ENCODE peak calls at places on chromosomes 12 and 14, in ten cellular contexts. J, E, A, W, G, S, Y, V, O and M are unnamed samples. For H3K9me3, the result is how much of the 10 kb centered on the place peaks cover.

GRCh38 chr14:92039073-92039719 is 663 bp downstream of the TRIP11 start:
- DNase-seq in O (peak), E (no peak), A (peak), W (peak), Y (no peak), J (no peak), S (peak), V (no peak), G (peak), M (no peak)

GRCh38 chr12:45762185-45763110 is 32.9 kb downstream of the ARID2 start:
- DNase-seq in G (no peak), W (peak), V (no peak), S (no peak), E (no peak), Y (no peak), O (no peak), J (no peak), A (no peak), M (no peak)

GRCh38 chr12:101619868-101620761 is 25.3 kb downstream of the MYBPC1 start:
- DNase-seq in W (no peak), Y (no peak), E (no peak), O (no peak), V (no peak), A (no peak), J (no peak), S (peak), G (no peak), M (no peak)

GRCh38 chr12:80698847-80699542 is 8.4 kb upstream of the MYF6 start:
- DNase-seq in O (no peak), V (no peak), J (no peak), Y (no peak), G (no peak), E (no peak), W (no peak), A (no peak), S (no peak), M (no peak)

GRCh38 chr12:71208053-71208685 is 50.4 kb upstream of the TSPAN8 start:
- DNase-seq in S (no peak), Y (no peak), J (no peak), V (no peak), G (no peak), E (no peak), A (no peak), O (no peak), W (no peak), M (no peak)

GRCh38 chr14:24710403-24711063 is 76.5 kb upstream of the GZMB start:
- DNase-seq in E (no peak), J (peak), W (peak), Y (peak), O (peak), G (peak), A (no peak), S (peak), V (no peak), M (no peak)

GRCh38 chr12:30026621-30027234 is 243.0 kb upstream of the TMTC1 start:
- DNase-seq in W (peak), J (no peak), S (no peak), V (no peak), E (no peak), Y (no peak), O (no peak), G (no peak), A (no peak), M (no peak)

GRCh38 chr14:70926187-70926830 is 19.1 kb downstream of the PCNX1 start:
- DNase-seq in A (no peak), J (no peak), G (no peak), V (no peak), W (no peak), O (no peak), E (no peak), S (no peak), Y (no peak), M (no peak)

GRCh38 chr14:96151242-96151641 is 53.4 kb upstream of the BDKRB2 start:
- DNase-seq in O (no peak), A (no peak), J (no peak), V (peak), W (no peak), E (no peak), S (no peak), Y (no peak), G (no peak), M (no peak)

GRCh38 chr14:80901260-80901659 is 40.3 kb downstream of the CEP128 start:
- DNase-seq in O (no peak), Y (no peak), E (no peak), W (no peak), J (no peak), S (no peak), A (no peak), G (no peak), V (no peak), M (no peak)

GRCh38 chr12:104636496-104636895 is 179.7 kb downstream of the CHST11 start:
- DNase-seq in G (no peak), S (no peak), W (no peak), Y (no peak), E (no peak), V (no peak), A (no peak), J (no peak), O (no peak), M (no peak)

GRCh38 chr12:31481415-31481814 is 109.5 kb downstream of the DENND5B start:
- DNase-seq in A (no peak), E (no peak), G (no peak), O (no peak), Y (no peak), V (no peak), J (no peak), W (no peak), S (no peak), M (no peak)

GRCh38 chr12:68119724-68120211 is 39.8 kb downstream of the IFNG start:
- DNase-seq in W (peak), G (no peak), Y (peak), E (no peak), J (peak), A (no peak), O (peak), S (no peak), V (no peak), M (no peak)

GRCh38 chr12:76337583-76337982 is 10.6 kb downstream of the BBS10 start:
- DNase-seq in A (no peak), S (no peak), O (no peak), G (no peak), E (no peak), Y (no peak), J (no peak), V (no peak), W (no peak), M (no peak)

GRCh38 chr14:42459171-42459685 is 852.6 kb downstream of the LRFN5 start:
- DNase-seq in W (no peak), A (no peak), G (no peak), E (no peak), Y (no peak), V (no peak), S (no peak), J (no peak), O (no peak), M (no peak)
- H3K9me3 ChIP-seq in W (under half), A (under half), G (under half), E (under half), Y (under half), V (under half), S (under half), J (under half), O (under half), M (under half)

DNA sequence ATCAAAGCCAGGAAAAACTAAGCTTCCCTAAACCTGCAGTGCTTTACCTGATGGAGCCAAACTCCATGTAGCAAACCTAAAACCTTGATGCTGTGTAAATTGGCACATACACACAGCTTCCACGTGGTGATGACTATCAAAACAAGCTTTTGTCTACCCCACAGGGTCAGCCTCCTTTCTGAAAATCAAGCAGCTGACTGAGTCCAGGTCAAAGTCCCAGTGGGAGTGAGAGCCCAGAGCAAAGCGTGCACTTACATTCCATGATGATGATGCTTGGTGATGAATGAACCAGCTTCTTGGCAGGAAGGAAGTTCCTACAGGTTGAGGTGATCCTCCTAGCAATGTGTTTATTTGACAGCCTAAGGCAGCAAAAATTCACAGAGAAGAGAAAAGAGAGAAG is 630.0 kb upstream of the TBX3 start:
- DNase-seq in E (no peak), Y (no peak), J (no peak), W (peak), A (no peak), O (no peak), V (no peak), S (no peak), G (no peak), M (no peak)
- H3K27ac ChIP-seq in E (no peak), Y (no peak), J (no peak), W (no peak), A (no peak), O (no peak), V (no peak), S (no peak), G (no peak), M (no peak)

GRCh38 chr12:132946507-132946820 is 9.6 kb downstream of the ZNF605 start:
- DNase-seq in G (no peak), O (no peak), V (no peak), A (no peak), E (no peak), S (no peak), W (no peak), Y (no peak), J (no peak), M (no peak)

GRCh38 chr12:132950844-132951535 is 5.1 kb downstream of the ZNF605 start:
- DNase-seq in J (no peak), G (no peak), V (no peak), A (no peak), W (no peak), E (no peak), O (no peak), Y (no peak), S (no peak), M (no peak)

GRCh38 chr12:132949936-132950837 is 5.9 kb downstream of the ZNF605 start:
- DNase-seq in W (no peak), O (no peak), J (no peak), E (no peak), V (peak), G (no peak), S (no peak), Y (no peak), A (no peak), M (no peak)

GRCh38 chr12:132945806-132946506 is 10.2 kb downstream of the ZNF605 start:
- DNase-seq in Y (no peak), J (no peak), V (peak), W (no peak), A (no peak), E (no peak), O (no peak), S (no peak), G (no peak), M (no peak)

DNA sequence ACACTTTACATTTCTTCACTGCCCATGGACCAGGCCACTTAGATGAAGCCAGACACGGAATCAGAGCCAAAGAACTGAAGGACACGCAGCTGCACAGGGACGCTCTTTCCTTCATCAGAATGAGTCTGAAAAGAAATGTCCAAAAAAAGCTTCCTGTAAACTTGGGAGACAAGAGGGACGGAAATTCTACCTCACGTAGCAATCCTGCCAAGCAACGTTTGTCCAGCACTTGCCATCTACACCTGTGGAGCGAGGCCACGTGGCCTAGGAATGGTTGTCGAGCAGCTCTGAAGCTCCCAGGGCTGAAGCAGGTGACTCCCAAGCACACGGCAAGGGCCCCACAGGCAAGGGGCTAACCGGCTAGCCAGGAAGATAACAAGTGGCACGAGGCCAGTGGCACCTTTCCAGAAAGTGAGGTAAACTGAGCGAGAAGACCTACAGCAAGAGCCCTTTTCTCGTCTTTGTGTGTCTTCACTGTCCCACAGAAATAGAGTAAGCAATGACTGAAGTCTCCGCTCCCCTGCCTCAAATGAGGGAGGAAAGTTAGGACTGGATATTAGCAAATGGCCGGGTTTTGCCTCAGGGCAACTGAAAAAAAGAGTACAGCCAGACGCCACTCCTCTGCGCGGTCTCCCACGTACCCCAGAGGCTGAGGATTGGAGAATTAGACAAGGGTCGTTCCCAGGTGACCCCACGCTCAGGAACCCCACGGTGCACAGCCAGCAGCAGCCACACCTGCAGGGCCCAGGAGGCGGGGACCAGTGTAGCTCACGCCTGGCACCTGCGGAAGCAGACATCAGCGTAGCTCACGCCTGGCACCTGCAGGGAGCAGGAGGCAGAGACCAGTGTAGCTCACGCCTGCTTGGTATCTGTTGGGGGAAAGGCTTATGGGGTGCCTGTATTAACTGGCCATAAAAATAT is 7.7 kb downstream of the ZNF605 start:
- DNase-seq in V (peak), O (no peak), G (no peak), Y (no peak), W (no peak), A (no peak), J (no peak), E (no peak), S (no peak), M (no peak)
- H3K9me3 ChIP-seq in V (half or more), O (under half), G (half or more), Y (under half), W (half or more), A (half or more), J (half or more), E (under half), S (under half), M (half or more)

GRCh38 chr12:20807192-20808080 is 3.1 kb upstream of the SLCO1B3 start:
- DNase-seq in A (no peak), J (no peak), E (no peak), O (no peak), S (no peak), Y (no peak), V (no peak), G (no peak), W (no peak), M (no peak)

GRCh38 chr12:20801035-20801434 is 9.5 kb upstream of the SLCO1B3 start:
- DNase-seq in S (no peak), E (no peak), V (no peak), J (no peak), Y (no peak), G (no peak), O (no peak), A (no peak), W (no peak), M (no peak)

GRCh38 chr12:20810487-20810886 is at the start of gene SLCO1B3:
- DNase-seq in O (no peak), V (no peak), Y (no peak), S (no peak), G (no peak), J (no peak), A (no peak), W (no peak), E (no peak), M (no peak)

GRCh38 chr12:20808521-20808920 is 2.0 kb upstream of the SLCO1B3 start:
- DNase-seq in A (no peak), W (no peak), V (no peak), Y (no peak), G (no peak), E (no peak), S (no peak), J (no peak), O (no peak), M (no peak)

GRCh38 chr12:20805921-20806320 is 4.6 kb upstream of the SLCO1B3 start:
- DNase-seq in A (no peak), Y (no peak), W (no peak), E (no peak), G (no peak), S (no peak), J (no peak), V (no peak), O (no peak), M (no peak)
- H3K27ac ChIP-seq in A (no peak), Y (no peak), W (no peak), E (no peak), G (no peak), S (no peak), J (no peak), V (no peak), O (no peak), M (no peak)

DNA sequence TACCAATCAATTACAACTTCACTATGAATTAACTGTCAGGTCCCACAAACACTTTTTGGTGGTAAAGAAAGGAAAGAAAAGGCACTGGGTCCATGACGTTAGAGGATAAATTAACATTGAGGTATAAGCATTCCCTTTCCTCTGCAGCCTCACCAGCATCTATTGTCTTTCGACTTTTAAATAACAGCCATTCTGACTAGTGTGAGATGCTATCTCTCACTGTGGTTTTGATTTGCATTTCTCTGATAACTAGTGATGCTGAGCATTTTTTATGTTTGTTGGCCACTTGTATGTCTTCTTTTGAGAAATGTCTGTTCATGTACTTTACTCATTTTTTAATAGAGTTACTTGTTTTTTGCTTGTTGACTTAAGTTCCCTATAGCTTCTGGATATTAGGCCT is 9.4 kb downstream of the ANKS1B start:
- DNase-seq in Y (no peak), S (no peak), G (no peak), J (no peak), E (no peak), O (no peak), W (no peak), A (no peak), V (no peak), M (no peak)
- H3K9me3 ChIP-seq in Y (under half), S (under half), G (under half), J (under half), E (under half), O (under half), W (under half), A (under half), V (under half), M (under half)

GRCh38 chr12:107760817-107761501 is at the start of gene PRDM4:
- DNase-seq in W (peak), V (peak), Y (peak), S (peak), O (peak), A (peak), J (peak), G (peak), E (peak), M (peak)
- H3K27ac ChIP-seq in W (peak), V (peak), Y (peak), S (peak), O (peak), A (no peak), J (peak), G (peak), E (peak), M (peak)